ENCODE peak calls at places on chromosomes 5 and 9, in nine cellular contexts. L, B, E, W, P, V, T, Q and J are unnamed samples.

GRCh38 chr5:93790401-93790800 is 49.0 kb upstream of the POU5F2 start:
- DNase-seq in L (no peak), B (no peak), E (no peak), W (no peak), P (peak), V (no peak), T (peak), Q (no peak), J (no peak)

GRCh38 chr9:116800885-116801284 is 113.8 kb downstream of the TRIM32 start:
- DNase-seq in L (no peak), B (no peak), E (no peak), W (no peak), P (no peak), V (no peak), T (no peak), Q (no peak), J (no peak)

GRCh38 chr5:14035859-14036440 is 91.5 kb upstream of the DNAH5 start:
- DNase-seq in L (peak), B (no peak), E (no peak), W (peak), P (peak), V (peak), T (no peak), Q (no peak), J (no peak)

GRCh38 chr9:86202338-86202882 is 57.0 kb downstream of the C9orf153 start:
- DNase-seq in L (peak), B (no peak), E (no peak), W (peak), P (peak), V (peak), T (peak), Q (no peak), J (no peak)

GRCh38 chr9:23050548-23050947 is 603.9 kb downstream of the DMRTA1 start:
- DNase-seq in L (no peak), B (no peak), E (no peak), W (no peak), P (no peak), V (no peak), T (no peak), Q (no peak), J (no peak)

GRCh38 chr9:126938332-126938731 is 23.8 kb downstream of the RALGPS1 start:
- DNase-seq in L (no peak), B (no peak), E (no peak), W (no peak), P (no peak), V (no peak), T (no peak), Q (no peak), J (no peak)

GRCh38 chr9:128927731-128928411 is 7.1 kb downstream of the PHYHD1 start:
- DNase-seq in L (no peak), B (no peak), E (peak), W (peak), P (peak), V (no peak), T (peak), Q (no peak), J (no peak)

GRCh38 chr9:89077519-89077918 is 86.3 kb downstream of the S1PR3 start:
- DNase-seq in L (no peak), B (no peak), E (no peak), W (no peak), P (no peak), V (no peak), T (no peak), Q (no peak), J (no peak)

GRCh38 chr5:756171-756570 is 28.4 kb downstream of the ZDHHC11B start:
- DNase-seq in L (no peak), B (no peak), E (no peak), W (no peak), P (no peak), V (no peak), T (no peak), Q (no peak), J (peak)

GRCh38 chr5:110727025-110727314 is 499 bp upstream of the TMEM232 start:
- DNase-seq in L (no peak), B (no peak), E (no peak), W (no peak), P (peak), V (no peak), T (no peak), Q (no peak), J (no peak)

GRCh38 chr5:98794414-98795080 is 21.1 kb downstream of the RGMB start:
- DNase-seq in L (no peak), B (no peak), E (no peak), W (no peak), P (no peak), V (no peak), T (no peak), Q (no peak), J (no peak)

GRCh38 chr9:72537011-72537545 is 15.7 kb downstream of the TMC1 start:
- DNase-seq in L (no peak), B (no peak), E (no peak), W (no peak), P (no peak), V (no peak), T (no peak), Q (no peak), J (no peak)